ENCODE peak calls at places on chromosome 15, in five cellular contexts. One of them, this sample, is unnamed.

GRCh38 chr15:60423540-60423939 is 25.8 kb upstream of the ANXA2 start:
- DNase-seq in neural crest cell: no peak
- DNase-seq in left ventricle myocardium inferior: no peak
- DNase-seq in astrocyte: peak
- DNase-seq in stomach: no peak
- DNase-seq in this sample: no peak

GRCh38 chr15:77506311-77507150 is 85.8 kb downstream of the HMG20A start:
- DNase-seq in stomach: peak
- DNase-seq in neural crest cell: peak
- DNase-seq in astrocyte: no peak
- DNase-seq in left ventricle myocardium inferior: peak
- DNase-seq in this sample: no peak

GRCh38 chr15:101813803-101814534 is 2.0 kb downstream of the OR4F15 start:
- DNase-seq in neural crest cell: no peak
- DNase-seq in stomach: no peak
- DNase-seq in left ventricle myocardium inferior: no peak
- DNase-seq in astrocyte: peak
- DNase-seq in this sample: no peak

GRCh38 chr15:43792761-43793493 is 807 bp downstream of the SERF2 start:
- DNase-seq in neural crest cell: no peak
- DNase-seq in left ventricle myocardium inferior: no peak
- DNase-seq in astrocyte: no peak
- DNase-seq in stomach: no peak
- DNase-seq in this sample: no peak

GRCh38 chr15:68584704-68585573 is 6.1 kb downstream of the CORO2B start:
- DNase-seq in astrocyte: no peak
- DNase-seq in neural crest cell: no peak
- DNase-seq in stomach: no peak
- DNase-seq in left ventricle myocardium inferior: no peak
- DNase-seq in this sample: no peak

GRCh38 chr15:36911322-36911944 is 188.9 kb downstream of the MEIS2 start:
- DNase-seq in stomach: no peak
- DNase-seq in neural crest cell: no peak
- DNase-seq in left ventricle myocardium inferior: no peak
- DNase-seq in astrocyte: peak
- DNase-seq in this sample: no peak

GRCh38 chr15:99431661-99432091 is 134.1 kb upstream of the MEF2A start:
- DNase-seq in astrocyte: no peak
- DNase-seq in neural crest cell: no peak
- DNase-seq in left ventricle myocardium inferior: peak
- DNase-seq in stomach: no peak
- DNase-seq in this sample: no peak

GRCh38 chr15:57334257-57334656 is 42.0 kb upstream of the CGNL1 start:
- DNase-seq in stomach: peak
- DNase-seq in neural crest cell: no peak
- DNase-seq in left ventricle myocardium inferior: no peak
- DNase-seq in astrocyte: peak
- DNase-seq in this sample: no peak

GRCh38 chr15:66033143-66033542 is 163.9 kb downstream of the RAB11A start:
- DNase-seq in neural crest cell: no peak
- DNase-seq in astrocyte: no peak
- DNase-seq in stomach: no peak
- DNase-seq in left ventricle myocardium inferior: no peak
- DNase-seq in this sample: no peak

GRCh38 chr15:70596354-70597055 is 166.9 kb downstream of the UACA start:
- DNase-seq in astrocyte: peak
- DNase-seq in stomach: no peak
- DNase-seq in left ventricle myocardium inferior: no peak
- DNase-seq in neural crest cell: no peak
- DNase-seq in this sample: peak

GRCh38 chr15:69074843-69075224 is 60.3 kb downstream of the NOX5 start:
- DNase-seq in neural crest cell: no peak
- DNase-seq in stomach: no peak
- DNase-seq in astrocyte: no peak
- DNase-seq in left ventricle myocardium inferior: no peak
- DNase-seq in this sample: no peak

GRCh38 chr15:68789921-68790575 is 30.6 kb downstream of the ANP32A start:
- DNase-seq in left ventricle myocardium inferior: no peak
- DNase-seq in stomach: no peak
- DNase-seq in astrocyte: peak
- DNase-seq in neural crest cell: no peak
- DNase-seq in this sample: no peak

GRCh38 chr15:80804970-80805495 is 25.9 kb downstream of the CEMIP start:
- DNase-seq in stomach: no peak
- DNase-seq in left ventricle myocardium inferior: no peak
- DNase-seq in astrocyte: no peak
- DNase-seq in neural crest cell: no peak
- DNase-seq in this sample: no peak

GRCh38 chr15:50905055-50905454 is 3.4 kb upstream of the AP4E1 start:
- DNase-seq in astrocyte: no peak
- DNase-seq in neural crest cell: no peak
- DNase-seq in stomach: no peak
- DNase-seq in left ventricle myocardium inferior: no peak
- DNase-seq in this sample: no peak
- TF ChIP-seq CTCF in astrocyte: no peak
- TF ChIP-seq CTCF in neural crest cell: no peak
- TF ChIP-seq CTCF in stomach: no peak
- TF ChIP-seq CTCF in left ventricle myocardium inferior: no peak
- TF ChIP-seq CTCF in this sample: no peak

GRCh38 chr15:74542192-74543042 is 1.4 kb downstream of the ARID3B start:
- DNase-seq in stomach: no peak
- DNase-seq in astrocyte: no peak
- DNase-seq in left ventricle myocardium inferior: no peak
- DNase-seq in neural crest cell: no peak
- DNase-seq in this sample: no peak

GRCh38 chr15:74541494-74542191 is 623 bp downstream of the ARID3B start:
- DNase-seq in neural crest cell: peak
- DNase-seq in astrocyte: peak
- DNase-seq in left ventricle myocardium inferior: no peak
- DNase-seq in stomach: peak
- DNase-seq in this sample: no peak

GRCh38 chr15:74540761-74541493 is at the start of gene ARID3B:
- DNase-seq in astrocyte: peak
- DNase-seq in neural crest cell: peak
- DNase-seq in left ventricle myocardium inferior: peak
- DNase-seq in stomach: peak
- DNase-seq in this sample: peak

GRCh38 chr15:74537736-74538135 is 3.3 kb upstream of the ARID3B start:
- DNase-seq in stomach: no peak
- DNase-seq in left ventricle myocardium inferior: no peak
- DNase-seq in neural crest cell: no peak
- DNase-seq in astrocyte: no peak
- DNase-seq in this sample: no peak

DNA sequence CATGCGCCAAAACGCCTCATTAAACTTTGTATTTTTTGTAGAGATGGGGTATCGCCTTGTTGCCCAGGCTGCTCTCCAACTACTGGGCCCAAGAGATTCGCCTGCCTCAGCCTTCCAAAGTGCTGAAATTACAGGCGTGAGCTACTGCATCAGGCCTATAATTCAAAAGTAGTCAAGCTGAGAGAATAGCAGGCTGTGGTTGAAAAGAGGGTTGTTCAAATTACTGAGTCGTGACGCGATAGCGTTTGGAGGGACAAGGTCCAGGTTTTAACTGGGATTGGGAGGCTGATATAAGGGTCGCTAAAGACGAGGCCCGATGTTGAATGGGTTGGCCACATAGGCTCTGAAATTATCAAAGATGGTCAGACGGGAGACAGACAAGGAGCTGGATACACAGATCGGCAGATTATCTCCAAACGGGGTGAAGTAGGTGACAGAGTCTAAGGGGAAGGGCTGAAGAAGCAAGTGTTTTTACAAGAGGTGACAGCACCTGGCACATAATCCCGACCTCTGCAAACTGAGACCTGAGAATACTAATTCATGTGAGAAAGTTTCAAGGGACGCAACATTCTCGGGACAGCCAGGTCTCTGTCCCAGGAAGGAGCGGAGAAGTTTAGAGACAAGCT is 772 bp upstream of the ARID3B start:
- DNase-seq in stomach: no peak
- DNase-seq in left ventricle myocardium inferior: no peak
- DNase-seq in neural crest cell: no peak
- DNase-seq in astrocyte: peak
- DNase-seq in this sample: no peak
- TF ChIP-seq CTCF in stomach: no peak
- TF ChIP-seq CTCF in left ventricle myocardium inferior: no peak
- TF ChIP-seq CTCF in neural crest cell: no peak
- TF ChIP-seq CTCF in astrocyte: no peak
- TF ChIP-seq CTCF in this sample: no peak

GRCh38 chr15:67397139-67397538 is 123.8 kb upstream of the C15orf61 start:
- DNase-seq in stomach: no peak
- DNase-seq in neural crest cell: no peak
- DNase-seq in astrocyte: no peak
- DNase-seq in left ventricle myocardium inferior: no peak
- DNase-seq in this sample: no peak
- TF ChIP-seq CTCF in stomach: no peak
- TF ChIP-seq CTCF in neural crest cell: no peak
- TF ChIP-seq CTCF in astrocyte: no peak
- TF ChIP-seq CTCF in left ventricle myocardium inferior: no peak
- TF ChIP-seq CTCF in this sample: peak

GRCh38 chr15:49619226-49619625 is 1.4 kb downstream of the FAM227B start:
- DNase-seq in left ventricle myocardium inferior: no peak
- DNase-seq in neural crest cell: no peak
- DNase-seq in astrocyte: no peak
- DNase-seq in stomach: no peak
- DNase-seq in this sample: no peak

GRCh38 chr15:49620174-49620573 is 444 bp downstream of the FAM227B start:
- DNase-seq in astrocyte: peak
- DNase-seq in left ventricle myocardium inferior: no peak
- DNase-seq in stomach: no peak
- DNase-seq in neural crest cell: no peak
- DNase-seq in this sample: no peak

GRCh38 chr15:49622561-49622960 is 1.7 kb downstream of the DTWD1 start:
- DNase-seq in astrocyte: peak
- DNase-seq in neural crest cell: no peak
- DNase-seq in left ventricle myocardium inferior: no peak
- DNase-seq in stomach: no peak
- DNase-seq in this sample: no peak

GRCh38 chr15:49621327-49622210 is 721 bp downstream of the DTWD1 start:
- DNase-seq in left ventricle myocardium inferior: no peak
- DNase-seq in neural crest cell: no peak
- DNase-seq in astrocyte: peak
- DNase-seq in stomach: no peak
- DNase-seq in this sample: no peak

DNA sequence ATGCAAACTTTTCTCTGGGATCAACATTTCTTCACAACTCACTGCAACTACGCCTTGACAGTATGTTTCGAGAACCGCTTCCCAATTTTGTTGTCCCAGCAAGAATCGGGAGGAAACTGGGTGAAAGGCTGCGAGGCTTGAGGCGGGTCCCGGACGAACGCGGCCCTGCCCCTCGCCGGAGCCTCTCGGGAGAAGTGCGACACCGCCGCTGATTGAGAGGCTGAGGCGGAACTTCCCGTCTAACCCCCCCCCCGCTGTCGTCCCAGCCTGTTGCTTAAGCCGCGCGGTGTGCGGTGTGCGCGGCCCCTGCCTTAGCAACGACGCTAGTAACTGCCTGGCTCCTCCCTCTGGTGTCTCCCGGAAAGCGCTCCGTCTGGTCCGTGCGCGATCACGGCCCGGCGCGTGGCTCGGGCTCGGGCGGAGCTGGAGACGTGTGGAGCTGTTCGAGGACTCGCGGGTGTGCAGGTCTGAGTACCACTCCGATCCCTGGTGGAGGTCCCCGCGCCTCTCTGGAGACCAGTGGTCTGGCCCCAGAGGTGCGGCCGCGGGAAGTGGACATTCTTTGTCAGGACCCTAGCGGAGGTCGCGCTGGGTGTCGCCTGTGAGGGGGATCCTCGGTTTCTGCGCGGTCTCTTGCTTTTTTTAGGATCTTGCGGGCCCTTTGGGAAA is at the start of the genes DTWD1 and FAM227B:
- DNase-seq in left ventricle myocardium inferior: peak
- DNase-seq in stomach: peak
- DNase-seq in astrocyte: peak
- DNase-seq in neural crest cell: peak
- DNase-seq in this sample: peak
- TF ChIP-seq CTCF in left ventricle myocardium inferior: no peak
- TF ChIP-seq CTCF in stomach: no peak
- TF ChIP-seq CTCF in astrocyte: no peak
- TF ChIP-seq CTCF in neural crest cell: peak
- TF ChIP-seq CTCF in this sample: no peak

DNA sequence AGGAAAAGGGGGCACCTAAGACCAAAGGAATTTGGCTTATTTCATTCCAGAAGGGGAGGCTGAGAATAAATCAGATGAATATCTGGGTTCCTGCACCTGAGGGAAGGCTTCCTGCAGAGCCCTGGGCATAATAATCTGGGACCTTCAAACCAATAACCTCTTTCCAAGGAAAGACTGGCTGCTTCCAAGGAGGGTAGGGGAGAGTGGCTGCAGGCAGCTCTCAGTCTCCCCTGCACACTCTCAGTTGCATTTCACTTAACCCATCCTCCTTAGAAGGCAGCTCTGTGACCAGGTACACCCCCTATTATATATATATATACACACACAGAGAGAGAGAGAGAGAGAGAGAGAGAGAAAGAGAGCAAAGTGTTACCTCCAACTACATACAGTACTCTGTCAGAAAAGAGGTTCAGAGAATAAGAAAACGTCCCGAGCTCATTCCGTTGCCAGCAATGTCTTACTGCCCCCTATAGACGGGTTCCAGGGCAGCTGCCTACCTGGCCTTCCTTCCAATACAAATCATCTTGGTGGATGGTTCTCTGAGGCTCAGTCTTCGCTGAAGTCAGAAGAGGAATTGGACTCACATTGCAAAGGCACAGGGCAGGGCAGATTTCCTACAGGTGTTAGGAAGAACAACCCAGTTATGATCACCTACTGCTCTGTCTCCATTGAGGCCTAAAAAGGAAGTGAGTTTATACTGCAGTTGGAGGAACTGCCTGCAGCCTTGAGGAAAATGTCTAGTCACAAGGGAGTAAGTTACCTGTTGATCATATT is 26.1 kb downstream of the CAPN3 start:
- DNase-seq in left ventricle myocardium inferior: no peak
- DNase-seq in neural crest cell: peak
- DNase-seq in astrocyte: peak
- DNase-seq in stomach: peak
- DNase-seq in this sample: no peak
- TF ChIP-seq CTCF in left ventricle myocardium inferior: peak
- TF ChIP-seq CTCF in neural crest cell: peak
- TF ChIP-seq CTCF in astrocyte: peak
- TF ChIP-seq CTCF in stomach: peak
- TF ChIP-seq CTCF in this sample: peak

This sample was measured in osteocyte.